ENCODE peak calls at places on chromosomes 5 and 9, in seven cellular contexts. X, L, F, V, Y, O and K are unnamed samples.

GRCh38 chr9:75087279-75087823 is 604 bp downstream of the NMRK1 start:
- DNase-seq in X (peak; percentile 49), L (no peak), F (peak; percentile 45), V (peak; percentile 31), Y (no peak), O (no peak), K (peak; percentile 63)

GRCh38 chr5:80916661-80917060 is 43.5 kb upstream of the RASGRF2 start:
- DNase-seq in X (no peak), L (no peak), F (no peak), V (no peak), Y (no peak), O (no peak), K (no peak)

GRCh38 chr5:119743927-119744326 is 114.6 kb downstream of the FAM170A start:
- DNase-seq in X (peak; percentile 60), L (no peak), F (peak; percentile 50), V (no peak), Y (no peak), O (peak; percentile 15), K (peak; percentile 66)

GRCh38 chr5:124644138-124644537 is 102.3 kb downstream of the ZNF608 start:
- DNase-seq in X (peak; percentile 62), L (no peak), F (no peak), V (no peak), Y (no peak), O (no peak), K (no peak)

GRCh38 chr9:131709741-131710499 is 30.0 kb downstream of the RAPGEF1 start:
- DNase-seq in X (peak; percentile 59), L (no peak), F (no peak), V (no peak), Y (no peak), O (no peak), K (peak; percentile 44)

GRCh38 chr9:89502038-89502601 is 4.2 kb upstream of the SEMA4D start:
- DNase-seq in X (no peak), L (no peak), F (no peak), V (no peak), Y (no peak), O (no peak), K (no peak)

GRCh38 chr5:96516631-96517071 is 83.6 kb upstream of the PCSK1 start:
- DNase-seq in X (peak; percentile 88), L (no peak), F (no peak), V (no peak), Y (no peak), O (no peak), K (no peak)

GRCh38 chr9:68508547-68508946 is 32.1 kb downstream of the TMEM252 start:
- DNase-seq in X (no peak), L (no peak), F (no peak), V (no peak), Y (no peak), O (no peak), K (no peak)

GRCh38 chr5:81195334-81195929 is 37.7 kb upstream of the CKMT2 start:
- DNase-seq in X (peak; percentile 7), L (no peak), F (no peak), V (no peak), Y (no peak), O (no peak), K (no peak)

GRCh38 chr9:75531588-75531987 is 358.9 kb upstream of the PCSK5 start:
- DNase-seq in X (peak; percentile 2), L (no peak), F (no peak), V (no peak), Y (no peak), O (no peak), K (no peak)

GRCh38 chr5:107476783-107477182 is 194.0 kb downstream of the EFNA5 start:
- DNase-seq in X (no peak), L (no peak), F (no peak), V (peak; percentile 30), Y (no peak), O (no peak), K (peak; percentile 69)

GRCh38 chr5:140020601-140021177 is 22.4 kb downstream of the NRG2 start:
- DNase-seq in X (peak; percentile 13), L (no peak), F (no peak), V (no peak), Y (no peak), O (no peak), K (no peak)

GRCh38 chr9:4894076-4894475 is 91.0 kb upstream of the JAK2 start:
- DNase-seq in X (peak; percentile 84), L (no peak), F (no peak), V (no peak), Y (no peak), O (no peak), K (no peak)

GRCh38 chr5:129904102-129904666 is at the start of gene CHSY3:
- DNase-seq in X (peak; percentile 72), L (peak; percentile 84), F (peak; percentile 79), V (peak; percentile 24), Y (no peak), O (no peak), K (peak; percentile 77)

GRCh38 chr9:97557606-97558095 is 56.2 kb downstream of the TMOD1 start:
- DNase-seq in X (no peak), L (peak; percentile 81), F (no peak), V (peak; percentile 67), Y (no peak), O (no peak), K (no peak)

GRCh38 chr9:128818839-128819715 is 777 bp downstream of the ENDOG start:
- DNase-seq in X (no peak), L (peak; percentile 40), F (no peak), V (no peak), Y (no peak), O (peak; percentile 25), K (peak; percentile 55)

GRCh38 chr9:116344416-116344815 is 190.8 kb downstream of the PAPPA start:
- DNase-seq in X (no peak), L (no peak), F (no peak), V (no peak), Y (no peak), O (no peak), K (no peak)

GRCh38 chr9:3875371-3876132 is 349.8 kb upstream of the RFX3 start:
- DNase-seq in X (peak; percentile 97), L (no peak), F (peak; percentile 79), V (no peak), Y (no peak), O (no peak), K (peak; percentile 44)

GRCh38 chr5:149317281-149318048 is 27.8 kb upstream of the GRPEL2 start:
- DNase-seq in X (peak; percentile 58), L (no peak), F (peak; percentile 41), V (peak; percentile 29), Y (no peak), O (peak; percentile 35), K (peak; percentile 65)